ENCODE peak calls at places on chromosomes 2 and 18, in four cellular contexts. One of them, this sample, is unnamed.

GRCh38 chr2:232229296-232229916 is 149.1 kb upstream of the ALPP start:
- DNase-seq in naive thymus-derived CD4-positive, alpha-beta T cell: no peak
- DNase-seq in upper lobe of right lung: no peak
- DNase-seq in CD8-positive, alpha-beta T cell: no peak
- DNase-seq in this sample: no peak

GRCh38 chr2:197919487-197919886 is 115.1 kb downstream of the PLCL1 start:
- DNase-seq in naive thymus-derived CD4-positive, alpha-beta T cell: no peak
- DNase-seq in upper lobe of right lung: no peak
- DNase-seq in CD8-positive, alpha-beta T cell: no peak
- DNase-seq in this sample: no peak

GRCh38 chr2:5373200-5373599 is 319.0 kb upstream of the SOX11 start:
- DNase-seq in naive thymus-derived CD4-positive, alpha-beta T cell: no peak
- DNase-seq in upper lobe of right lung: no peak
- DNase-seq in CD8-positive, alpha-beta T cell: no peak
- DNase-seq in this sample: no peak

GRCh38 chr2:206798009-206798408 is 32.6 kb downstream of the FASTKD2 start:
- DNase-seq in naive thymus-derived CD4-positive, alpha-beta T cell: no peak
- DNase-seq in upper lobe of right lung: no peak
- DNase-seq in CD8-positive, alpha-beta T cell: no peak
- DNase-seq in this sample: no peak

GRCh38 chr2:6772366-6772710 is 93.4 kb downstream of the CMPK2 start:
- DNase-seq in naive thymus-derived CD4-positive, alpha-beta T cell: no peak
- DNase-seq in upper lobe of right lung: no peak
- DNase-seq in CD8-positive, alpha-beta T cell: no peak
- DNase-seq in this sample: peak; percentile 46

GRCh38 chr2:23492337-23492675 is 107.3 kb downstream of the KLHL29 start:
- DNase-seq in naive thymus-derived CD4-positive, alpha-beta T cell: no peak
- DNase-seq in upper lobe of right lung: no peak
- DNase-seq in CD8-positive, alpha-beta T cell: no peak
- DNase-seq in this sample: no peak

GRCh38 chr2:219073413-219074129 is 12.8 kb upstream of the IHH start:
- DNase-seq in naive thymus-derived CD4-positive, alpha-beta T cell: no peak
- DNase-seq in upper lobe of right lung: no peak
- DNase-seq in CD8-positive, alpha-beta T cell: peak; percentile 9
- DNase-seq in this sample: peak; percentile 64

GRCh38 chr18:10329116-10329515 is 125.3 kb upstream of the APCDD1 start:
- DNase-seq in naive thymus-derived CD4-positive, alpha-beta T cell: no peak
- DNase-seq in upper lobe of right lung: no peak
- DNase-seq in CD8-positive, alpha-beta T cell: no peak
- DNase-seq in this sample: no peak

GRCh38 chr2:44291281-44292248 is 16.3 kb downstream of the SLC3A1 start:
- DNase-seq in naive thymus-derived CD4-positive, alpha-beta T cell: no peak
- DNase-seq in upper lobe of right lung: peak; percentile 70
- DNase-seq in CD8-positive, alpha-beta T cell: no peak
- DNase-seq in this sample: no peak

GRCh38 chr18:51342815-51343214 is 145.3 kb upstream of the MEX3C start:
- DNase-seq in naive thymus-derived CD4-positive, alpha-beta T cell: no peak
- DNase-seq in upper lobe of right lung: no peak
- DNase-seq in CD8-positive, alpha-beta T cell: no peak
- DNase-seq in this sample: no peak

GRCh38 chr2:10135296-10136089 is 13.0 kb downstream of the RRM2 start:
- DNase-seq in naive thymus-derived CD4-positive, alpha-beta T cell: no peak
- DNase-seq in upper lobe of right lung: no peak
- DNase-seq in CD8-positive, alpha-beta T cell: no peak
- DNase-seq in this sample: no peak

GRCh38 chr2:114550895-114551793 is 108.7 kb downstream of the DPP10 start:
- DNase-seq in naive thymus-derived CD4-positive, alpha-beta T cell: no peak
- DNase-seq in upper lobe of right lung: no peak
- DNase-seq in CD8-positive, alpha-beta T cell: no peak
- DNase-seq in this sample: peak; percentile 46

GRCh38 chr2:201964631-201965206 is 68.9 kb upstream of the FZD7 start:
- DNase-seq in naive thymus-derived CD4-positive, alpha-beta T cell: peak; percentile 23
- DNase-seq in upper lobe of right lung: no peak
- DNase-seq in CD8-positive, alpha-beta T cell: peak; percentile 7
- DNase-seq in this sample: no peak

GRCh38 chr2:199696048-199696447 is 154.9 kb downstream of the FTCDNL1 start:
- DNase-seq in naive thymus-derived CD4-positive, alpha-beta T cell: no peak
- DNase-seq in upper lobe of right lung: no peak
- DNase-seq in CD8-positive, alpha-beta T cell: no peak
- DNase-seq in this sample: no peak

GRCh38 chr18:12750076-12750707 is 47.4 kb downstream of the PSMG2 start:
- DNase-seq in naive thymus-derived CD4-positive, alpha-beta T cell: peak; percentile 27
- DNase-seq in upper lobe of right lung: no peak
- DNase-seq in CD8-positive, alpha-beta T cell: no peak
- DNase-seq in this sample: peak; percentile 95

GRCh38 chr2:27489118-27489497 is 435 bp downstream of the IFT172 start:
- DNase-seq in naive thymus-derived CD4-positive, alpha-beta T cell: no peak
- DNase-seq in upper lobe of right lung: no peak
- DNase-seq in CD8-positive, alpha-beta T cell: peak; percentile 48
- DNase-seq in this sample: peak; percentile 50

GRCh38 chr2:156586621-156587020 is 150.4 kb downstream of the GPD2 start:
- DNase-seq in naive thymus-derived CD4-positive, alpha-beta T cell: no peak
- DNase-seq in upper lobe of right lung: no peak
- DNase-seq in CD8-positive, alpha-beta T cell: no peak
- DNase-seq in this sample: no peak

GRCh38 chr2:239025081-239025801 is 177.4 kb downstream of the TWIST2 start:
- DNase-seq in naive thymus-derived CD4-positive, alpha-beta T cell: no peak
- DNase-seq in upper lobe of right lung: peak; percentile 48
- DNase-seq in CD8-positive, alpha-beta T cell: no peak
- DNase-seq in this sample: no peak

GRCh38 chr18:28408528-28408927 is 231.6 kb upstream of the CDH2 start:
- DNase-seq in naive thymus-derived CD4-positive, alpha-beta T cell: no peak
- DNase-seq in upper lobe of right lung: no peak
- DNase-seq in CD8-positive, alpha-beta T cell: no peak
- DNase-seq in this sample: no peak

GRCh38 chr2:216109962-216110614 is 940 bp downstream of the XRCC5 start:
- DNase-seq in naive thymus-derived CD4-positive, alpha-beta T cell: no peak
- DNase-seq in upper lobe of right lung: no peak
- DNase-seq in CD8-positive, alpha-beta T cell: no peak
- DNase-seq in this sample: peak; percentile 56

GRCh38 chr2:875687-876615 is 74.7 kb upstream of the SNTG2 start:
- DNase-seq in naive thymus-derived CD4-positive, alpha-beta T cell: no peak
- DNase-seq in upper lobe of right lung: no peak
- DNase-seq in CD8-positive, alpha-beta T cell: no peak
- DNase-seq in this sample: no peak

GRCh38 chr2:168378960-168379669 is 77.0 kb upstream of the CERS6 start:
- DNase-seq in naive thymus-derived CD4-positive, alpha-beta T cell: no peak
- DNase-seq in upper lobe of right lung: no peak
- DNase-seq in CD8-positive, alpha-beta T cell: no peak
- DNase-seq in this sample: no peak

GRCh38 chr2:42653908-42654445 is 85.5 kb downstream of the MTA3 start:
- DNase-seq in naive thymus-derived CD4-positive, alpha-beta T cell: no peak
- DNase-seq in upper lobe of right lung: no peak
- DNase-seq in CD8-positive, alpha-beta T cell: no peak
- DNase-seq in this sample: no peak

GRCh38 chr2:174681099-174681982 is 82.9 kb downstream of the CHRNA1 start:
- DNase-seq in naive thymus-derived CD4-positive, alpha-beta T cell: no peak
- DNase-seq in upper lobe of right lung: no peak
- DNase-seq in CD8-positive, alpha-beta T cell: no peak
- DNase-seq in this sample: no peak

GRCh38 chr2:11482473-11483031 is 16.6 kb upstream of the E2F6 start:
- DNase-seq in naive thymus-derived CD4-positive, alpha-beta T cell: no peak
- DNase-seq in upper lobe of right lung: no peak
- DNase-seq in CD8-positive, alpha-beta T cell: no peak
- DNase-seq in this sample: no peak

GRCh38 chr2:43842866-43843226 is 4.1 kb downstream of the ABCG8 start:
- DNase-seq in naive thymus-derived CD4-positive, alpha-beta T cell: no peak
- DNase-seq in upper lobe of right lung: no peak
- DNase-seq in CD8-positive, alpha-beta T cell: no peak
- DNase-seq in this sample: no peak

DNA sequence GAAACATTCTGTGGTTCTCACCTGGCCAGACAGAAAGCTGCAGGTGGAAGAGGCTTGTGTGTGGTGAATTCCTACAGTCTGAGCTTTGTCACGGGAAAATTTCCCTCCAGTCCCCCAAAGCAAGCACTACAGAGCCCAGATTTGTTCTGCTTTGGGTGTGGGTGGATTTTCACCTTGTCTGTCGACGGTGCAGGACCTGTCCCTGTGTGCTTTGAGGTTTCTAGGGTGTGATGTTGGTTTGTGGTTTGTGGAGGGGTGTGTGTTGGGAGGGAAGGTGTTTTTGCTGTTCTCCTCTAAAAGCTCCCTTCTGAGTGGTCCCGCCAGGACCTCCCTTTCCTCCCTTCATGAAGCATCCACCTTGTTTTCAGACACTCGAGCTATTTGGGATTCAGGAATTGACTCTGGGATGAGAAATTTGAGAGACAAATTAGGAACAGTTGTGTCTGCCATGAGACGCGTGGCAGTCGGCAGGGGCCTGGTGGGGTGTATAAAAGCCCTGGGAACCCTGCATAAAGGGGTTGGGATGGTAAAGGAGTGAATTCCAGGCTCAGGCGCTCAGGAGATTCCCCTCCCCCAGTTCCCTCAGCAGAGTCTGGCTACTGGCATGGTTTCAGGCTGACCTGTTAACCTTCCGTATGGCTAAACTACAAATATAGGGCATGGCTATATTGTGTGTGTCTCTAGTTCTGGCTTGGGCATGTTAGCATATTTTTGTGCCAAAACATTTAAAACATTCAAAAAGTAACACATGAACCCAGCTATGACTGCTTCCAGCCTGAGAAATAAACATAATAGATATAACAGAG is 65.5 kb downstream of the DGKD start:
- DNase-seq in naive thymus-derived CD4-positive, alpha-beta T cell: peak; percentile 60
- DNase-seq in upper lobe of right lung: no peak
- DNase-seq in CD8-positive, alpha-beta T cell: peak; percentile 53
- DNase-seq in this sample: peak; percentile 23
- H3K4me3 ChIP-seq in naive thymus-derived CD4-positive, alpha-beta T cell: peak overlapping the region; percentile 70
- H3K4me3 ChIP-seq in upper lobe of right lung: peak overlapping the region; percentile 21
- H3K4me3 ChIP-seq in CD8-positive, alpha-beta T cell: peak overlapping the region; percentile 61
- H3K4me3 ChIP-seq in this sample: peak overlapping the region; percentile 61

DNA sequence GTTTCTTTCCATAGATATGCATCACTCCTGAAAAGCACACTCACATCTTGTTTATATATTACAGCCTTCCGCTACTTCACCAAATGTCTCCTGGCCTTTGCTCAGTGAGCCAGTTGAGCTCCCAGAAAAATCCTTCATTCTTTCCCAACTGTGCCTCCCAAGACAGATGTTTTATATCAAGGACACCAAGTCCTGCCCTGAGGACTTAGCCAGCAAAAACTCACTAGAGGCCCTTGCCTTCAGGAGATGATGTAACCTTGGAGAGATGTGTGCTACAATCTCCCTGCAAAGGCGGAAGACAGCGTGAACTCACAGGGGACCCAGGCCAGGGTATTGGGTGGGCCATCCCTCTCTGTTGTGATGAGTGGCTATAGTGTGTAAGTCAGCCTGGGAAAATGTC is 86.1 kb upstream of the CTAGE1 start:
- DNase-seq in naive thymus-derived CD4-positive, alpha-beta T cell: no peak
- DNase-seq in upper lobe of right lung: no peak
- DNase-seq in CD8-positive, alpha-beta T cell: no peak
- DNase-seq in this sample: no peak
- H3K27ac ChIP-seq in naive thymus-derived CD4-positive, alpha-beta T cell: no peak overlapping the region
- H3K27ac ChIP-seq in upper lobe of right lung: peak overlapping the region; percentile 43
- H3K27ac ChIP-seq in CD8-positive, alpha-beta T cell: no peak overlapping the region
- H3K27ac ChIP-seq in this sample: no peak overlapping the region

GRCh38 chr2:209525834-209526281 is 102.0 kb downstream of the MAP2 start:
- DNase-seq in naive thymus-derived CD4-positive, alpha-beta T cell: no peak
- DNase-seq in upper lobe of right lung: no peak
- DNase-seq in CD8-positive, alpha-beta T cell: no peak
- DNase-seq in this sample: no peak
- H3K4me3 ChIP-seq in naive thymus-derived CD4-positive, alpha-beta T cell: no peak overlapping the region
- H3K4me3 ChIP-seq in upper lobe of right lung: peak overlapping the region; percentile 29
- H3K4me3 ChIP-seq in CD8-positive, alpha-beta T cell: no peak overlapping the region
- H3K4me3 ChIP-seq in this sample: no peak overlapping the region

DNA sequence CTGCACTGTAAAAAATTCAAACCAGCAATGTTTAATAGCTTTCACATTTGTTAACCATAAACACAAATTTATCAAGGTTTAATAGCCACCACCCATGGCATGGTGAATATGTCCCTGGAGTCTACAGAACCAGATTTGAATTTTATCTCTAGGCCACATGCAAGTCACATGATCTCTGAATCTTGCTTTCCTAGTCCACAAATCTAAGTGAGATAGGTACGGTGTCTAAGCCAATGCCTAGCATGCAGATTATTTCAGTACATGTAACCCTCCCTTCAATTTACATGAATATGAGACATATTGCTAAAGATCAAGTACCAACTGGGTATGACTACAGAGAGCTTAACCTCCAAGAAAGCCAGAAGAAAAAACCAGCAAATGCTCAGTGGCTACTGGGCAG is 10.0 kb downstream of the ZNF24 start:
- DNase-seq in naive thymus-derived CD4-positive, alpha-beta T cell: no peak
- DNase-seq in upper lobe of right lung: no peak
- DNase-seq in CD8-positive, alpha-beta T cell: no peak
- DNase-seq in this sample: no peak
- H3K27ac ChIP-seq in naive thymus-derived CD4-positive, alpha-beta T cell: no peak overlapping the region
- H3K27ac ChIP-seq in upper lobe of right lung: no peak overlapping the region
- H3K27ac ChIP-seq in CD8-positive, alpha-beta T cell: no peak overlapping the region
- H3K27ac ChIP-seq in this sample: no peak overlapping the region

This sample was measured in OCI-LY7.